ENCODE peak calls at places on chromosomes 2 and 18, in four cellular contexts. J is H1, P is IMR-90, Y is HepG2. S is an unnamed sample.
A peak's percentile ranks its signal among the peaks of the same experiment; 100 is the strongest.

GRCh38 chr18:47953471-47953931 is 23.0 kb upstream of the SMAD2 start:
- DNase-seq in J (no peak), P (no peak), Y (no peak), S (no peak)

GRCh38 chr2:108919571-108920373 is 69.2 kb downstream of the EDAR start:
- DNase-seq in J (no peak), P (no peak), Y (no peak), S (no peak)

GRCh38 chr2:200839513-200839912 is 24.9 kb downstream of the CLK1 start:
- DNase-seq in J (no peak), P (no peak), Y (no peak), S (no peak)

GRCh38 chr18:41842886-41843285 is 112.1 kb upstream of the PIK3C3 start:
- DNase-seq in J (no peak), P (no peak), Y (no peak), S (no peak)

GRCh38 chr2:101998556-101999121 is 6.9 kb downstream of the IL1R2 start:
- DNase-seq in J (no peak), P (no peak), Y (peak; percentile 70), S (no peak)

GRCh38 chr2:3035385-3036050 is 342.1 kb downstream of the EIPR1 start:
- DNase-seq in J (no peak), P (no peak), Y (no peak), S (no peak)

GRCh38 chr18:63264871-63265270 is 54.7 kb downstream of the BCL2 start:
- DNase-seq in J (no peak), P (no peak), Y (no peak), S (no peak)

GRCh38 chr18:10025756-10026290 is 112.0 kb downstream of the VAPA start:
- DNase-seq in J (no peak), P (no peak), Y (no peak), S (no peak)

GRCh38 chr2:98559581-98559980 is 48.7 kb downstream of the COA5 start:
- DNase-seq in J (no peak), P (peak; percentile 27), Y (no peak), S (no peak)

GRCh38 chr2:4190548-4190947 is 487.2 kb downstream of the DCDC2C start:
- DNase-seq in J (no peak), P (no peak), Y (no peak), S (no peak)

DNA sequence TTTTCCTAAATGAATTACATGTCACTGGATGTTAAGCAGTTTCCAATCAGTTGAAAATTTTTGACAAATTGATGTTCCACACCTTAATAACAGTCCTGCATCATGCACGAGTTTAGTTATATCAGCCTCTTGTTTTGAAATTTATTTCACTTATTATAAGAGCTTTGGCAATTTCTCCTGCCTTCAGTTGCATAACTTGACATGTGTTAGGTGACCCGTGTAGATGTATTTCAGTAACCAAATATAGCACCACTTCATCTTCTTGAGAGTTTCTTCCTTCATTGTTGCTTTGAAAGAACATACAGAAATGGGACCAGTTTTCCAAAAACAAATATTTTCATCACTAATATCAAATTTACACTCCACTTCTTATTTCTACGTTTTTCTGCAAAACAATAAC is 202.7 kb downstream of the PDE11A start:
- DNase-seq in J (no peak), P (no peak), Y (no peak), S (no peak)
- TF ChIP-seq MAFK in J (no peak), P (no peak), Y (no peak), S (no peak)

GRCh38 chr2:176107731-176108181 is 676 bp downstream of the HOXD11 start:
- DNase-seq in J (peak; percentile 56), P (no peak), Y (no peak), S (no peak)

GRCh38 chr2:176104338-176105077 is 2.6 kb upstream of the HOXD11 start:
- DNase-seq in J (no peak), P (no peak), Y (no peak), S (no peak)

GRCh38 chr2:176105078-176105726 is 1.9 kb upstream of the HOXD11 start:
- DNase-seq in J (peak; percentile 67), P (no peak), Y (no peak), S (no peak)

GRCh38 chr2:176105727-176106635 is 1.1 kb upstream of the HOXD11 start:
- DNase-seq in J (peak; percentile 62), P (no peak), Y (no peak), S (no peak)

GRCh38 chr2:176106636-176107539 is at the start of gene HOXD11:
- DNase-seq in J (peak; percentile 78), P (no peak), Y (no peak), S (no peak)
- TF ChIP-seq MAFK in J (no peak), P (no peak), Y (no peak), S (no peak)

GRCh38 chr2:137893145-137893544 is 71.1 kb upstream of the HNMT start:
- DNase-seq in J (no peak), P (no peak), Y (no peak), S (no peak)

GRCh38 chr2:137886432-137886831 is 77.8 kb upstream of the HNMT start:
- DNase-seq in J (no peak), P (no peak), Y (peak; percentile 83), S (no peak)

GRCh38 chr2:137888845-137889244 is 75.4 kb upstream of the HNMT start:
- DNase-seq in J (peak; percentile 62), P (no peak), Y (peak; percentile 63), S (no peak)
- TF ChIP-seq MAFK in J (peak; percentile 92), P (peak; percentile 79), Y (peak; percentile 99), S (peak; percentile 81)

DNA sequence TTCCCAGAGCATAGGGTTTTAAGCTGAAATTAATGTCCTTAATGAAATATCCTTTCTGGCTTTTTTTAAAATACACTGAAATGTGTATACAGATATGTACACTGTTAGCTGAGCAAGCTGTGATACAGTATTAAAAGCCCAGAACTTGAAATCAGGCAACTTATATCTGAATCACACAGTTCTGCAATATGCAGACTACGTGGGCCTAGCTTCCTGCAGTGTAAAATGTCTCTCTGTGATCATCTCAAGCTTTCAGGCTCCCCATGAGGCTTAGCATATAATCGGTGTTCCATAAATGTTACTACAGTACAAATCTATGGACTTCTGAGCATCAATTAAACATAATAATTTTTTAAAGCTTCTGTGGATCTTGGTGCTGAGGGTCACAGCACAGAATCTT is 8.2 kb downstream of the FBXO15 start:
- DNase-seq in J (no peak), P (peak; percentile 23), Y (no peak), S (no peak)
- TF ChIP-seq MAFK in J (no peak), P (no peak), Y (no peak), S (no peak)

GRCh38 chr2:100939445-100939844 is 62.6 kb upstream of the RPL31 start:
- DNase-seq in J (no peak), P (no peak), Y (no peak), S (no peak)

GRCh38 chr2:100940240-100940639 is 61.8 kb upstream of the RPL31 start:
- DNase-seq in J (no peak), P (peak; percentile 40), Y (no peak), S (no peak)

GRCh38 chr2:100938031-100939026 is 63.8 kb upstream of the RPL31 start:
- DNase-seq in J (no peak), P (no peak), Y (no peak), S (no peak)

GRCh38 chr2:100941646-100942240 is 60.3 kb upstream of the RPL31 start:
- DNase-seq in J (no peak), P (peak; percentile 54), Y (no peak), S (no peak)

DNA sequence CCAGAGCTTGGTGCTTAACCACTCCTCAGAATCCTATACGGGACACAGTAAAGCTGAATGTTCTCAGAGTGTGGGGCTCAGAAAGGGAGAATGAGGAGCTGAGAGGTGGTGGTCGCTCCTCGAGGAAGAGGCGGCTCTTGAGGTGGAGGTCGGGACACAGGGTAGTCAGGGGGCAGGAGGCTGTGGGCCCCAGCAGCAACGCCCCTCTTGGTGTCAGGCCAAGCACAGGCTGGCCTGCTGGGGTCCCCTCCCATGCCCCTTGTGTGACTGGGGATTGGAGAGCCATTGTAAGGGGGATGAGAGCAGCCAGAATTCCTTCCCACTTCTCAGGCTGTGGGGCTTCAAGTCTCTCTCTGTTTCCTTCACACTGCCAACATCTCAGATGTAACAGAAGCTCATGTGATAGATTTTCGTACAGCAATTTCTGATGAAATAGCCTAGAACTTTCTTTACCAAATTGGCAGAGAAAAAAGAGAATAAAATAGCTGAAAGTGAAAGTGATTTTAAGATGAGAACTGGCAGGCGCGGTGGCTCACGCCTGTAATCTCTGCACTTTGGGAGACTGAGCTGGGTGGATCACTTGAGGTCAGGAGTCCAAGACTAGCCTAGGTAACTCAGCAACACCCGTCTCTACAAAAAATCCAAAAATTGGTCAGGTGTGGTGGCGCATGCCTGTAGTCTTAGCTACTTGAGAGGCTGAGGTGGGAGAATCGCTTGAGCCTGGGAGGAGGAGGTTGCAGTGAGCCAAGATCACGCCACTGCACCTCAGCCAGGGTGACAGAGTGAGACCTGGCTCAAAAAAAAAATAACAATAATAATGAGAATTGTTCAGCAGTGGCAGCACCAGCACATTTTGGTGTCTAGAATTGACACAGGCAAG is 61.1 kb upstream of the RPL31 start:
- DNase-seq in J (no peak), P (no peak), Y (no peak), S (no peak)
- TF ChIP-seq MAFK in J (no peak), P (no peak), Y (no peak), S (no peak)

GRCh38 chr2:231545105-231545902 is 15.1 kb upstream of the NMUR1 start:
- DNase-seq in J (no peak), P (peak; percentile 53), Y (no peak), S (peak; percentile 16)
- TF ChIP-seq MAFK in J (no peak), P (no peak), Y (no peak), S (no peak)

S was measured in K562.